ENCODE peak calls at places on chromosome 15, in seven cellular contexts. M, W, R, Q, C, K and L are unnamed samples.

GRCh38 chr15:80526556-80527340 is 122.6 kb downstream of the ARNT2 start:
- DNase-seq in M (no peak), W (no peak), R (no peak), Q (no peak), C (no peak), K (no peak), L (peak; percentile 56)

GRCh38 chr15:41827290-41827879 is 507 bp upstream of the JMJD7 start:
- DNase-seq in M (no peak), W (no peak), R (no peak), Q (no peak), C (no peak), K (peak; percentile 56), L (no peak)

GRCh38 chr15:25088261-25088790 is 133.5 kb downstream of the SNRPN start:
- DNase-seq in M (no peak), W (no peak), R (no peak), Q (no peak), C (no peak), K (no peak), L (no peak)

GRCh38 chr15:99438691-99439523 is 126.9 kb upstream of the MEF2A start:
- DNase-seq in M (no peak), W (no peak), R (no peak), Q (no peak), C (no peak), K (no peak), L (no peak)

GRCh38 chr15:39028069-39028468 is 463.5 kb upstream of the RASGRP1 start:
- DNase-seq in M (no peak), W (no peak), R (peak; percentile 38), Q (no peak), C (peak; percentile 2), K (no peak), L (no peak)

GRCh38 chr15:52100807-52101206 is 11.8 kb downstream of the BCL2L10 start:
- DNase-seq in M (peak; percentile 76), W (peak; percentile 51), R (no peak), Q (no peak), C (peak; percentile 84), K (peak; percentile 66), L (peak; percentile 70)

GRCh38 chr15:58331903-58332675 is 99.7 kb upstream of the LIPC start:
- DNase-seq in M (peak; percentile 99), W (peak; percentile 96), R (peak; percentile 40), Q (peak; percentile 81), C (peak; percentile 98), K (peak; percentile 96), L (peak; percentile 95)

GRCh38 chr15:75573001-75573400 is 6.1 kb downstream of the PTPN9 start:
- DNase-seq in M (peak; percentile 23), W (no peak), R (no peak), Q (no peak), C (peak; percentile 34), K (peak; percentile 20), L (no peak)

GRCh38 chr15:48891229-48891765 is 13.4 kb downstream of the EID1 start:
- DNase-seq in M (no peak), W (no peak), R (no peak), Q (no peak), C (no peak), K (no peak), L (no peak)

GRCh38 chr15:31513178-31513577 is 186.5 kb downstream of the KLF13 start:
- DNase-seq in M (no peak), W (no peak), R (no peak), Q (no peak), C (no peak), K (no peak), L (no peak)

GRCh38 chr15:81098884-81099601 is 35.0 kb upstream of the CFAP161 start:
- DNase-seq in M (no peak), W (no peak), R (no peak), Q (no peak), C (peak; percentile 29), K (no peak), L (no peak)

GRCh38 chr15:65212097-65212496 is 824 bp upstream of the CILP start:
- DNase-seq in M (no peak), W (peak; percentile 64), R (no peak), Q (no peak), C (peak; percentile 68), K (peak; percentile 45), L (no peak)

GRCh38 chr15:83784975-83785374 is 131.1 kb downstream of the ADAMTSL3 start:
- DNase-seq in M (no peak), W (no peak), R (no peak), Q (no peak), C (no peak), K (no peak), L (no peak)

GRCh38 chr15:34370643-34371042 is 3.6 kb upstream of the LPCAT4 start:
- DNase-seq in M (no peak), W (no peak), R (no peak), Q (no peak), C (no peak), K (no peak), L (no peak)

GRCh38 chr15:43534897-43535296 is 17.5 kb downstream of the MAP1A start:
- DNase-seq in M (no peak), W (no peak), R (no peak), Q (no peak), C (no peak), K (no peak), L (no peak)

GRCh38 chr15:72836676-72837325 is 53.2 kb upstream of the ADPGK start:
- DNase-seq in M (no peak), W (no peak), R (no peak), Q (no peak), C (no peak), K (no peak), L (no peak)